ENCODE peak calls at places on chromosomes 13 and 19, in five cellular contexts. H, L, E, S and X are unnamed samples. For H3K27me3, the result is how much of the 10 kb centered on the place peaks cover.

GRCh38 chr19:41192574-41193419 is at the start of gene CYP2S1:
- DNase-seq in H (no peak), L (no peak), E (no peak), S (no peak), X (no peak)

GRCh38 chr13:99268822-99269221 is 10.6 kb upstream of the GPR18 start:
- DNase-seq in H (no peak), L (no peak), E (no peak), S (no peak), X (no peak)

GRCh38 chr19:34353546-34353945 is 11.4 kb upstream of the GPI start:
- DNase-seq in H (no peak), L (no peak), E (no peak), S (no peak), X (no peak)

GRCh38 chr19:3365447-3366103 is 808 bp upstream of the NFIC start:
- DNase-seq in H (no peak), L (no peak), E (peak), S (peak), X (no peak)

GRCh38 chr13:34207872-34208271 is 389.9 kb downstream of the RFC3 start:
- DNase-seq in H (no peak), L (no peak), E (no peak), S (no peak), X (no peak)

GRCh38 chr19:934865-935422 is 9.1 kb downstream of the ARID3A start:
- DNase-seq in H (no peak), L (no peak), E (no peak), S (peak), X (peak)

GRCh38 chr19:14361824-14362223 is 19.4 kb upstream of the ADGRE5 start:
- DNase-seq in H (peak), L (no peak), E (peak), S (no peak), X (no peak)

GRCh38 chr19:42024622-42025111 is 30.6 kb upstream of the ATP1A3 start:
- DNase-seq in H (no peak), L (no peak), E (no peak), S (no peak), X (no peak)

GRCh38 chr19:2625434-2625833 is 77.1 kb downstream of the GNG7 start:
- DNase-seq in H (no peak), L (no peak), E (no peak), S (peak), X (no peak)

GRCh38 chr19:56170261-56170660 is 5.5 kb upstream of the GALP start:
- DNase-seq in H (no peak), L (no peak), E (no peak), S (no peak), X (no peak)

GRCh38 chr19:3443840-3444694 is 36.3 kb downstream of the SMIM24 start:
- DNase-seq in H (no peak), L (no peak), E (no peak), S (no peak), X (peak)

GRCh38 chr19:48190288-48191284 is 20.1 kb downstream of the ZSWIM9 start:
- DNase-seq in H (peak), L (no peak), E (no peak), S (peak), X (peak)

GRCh38 chr19:3171894-3172679 is 6.5 kb upstream of the S1PR4 start:
- DNase-seq in H (no peak), L (no peak), E (no peak), S (peak), X (no peak)

GRCh38 chr19:9456018-9456689 is 20.8 kb upstream of the ZNF266 start:
- DNase-seq in H (no peak), L (no peak), E (no peak), S (no peak), X (no peak)

GRCh38 chr13:110363009-110363408 is 55.9 kb downstream of the COL4A2 start:
- DNase-seq in H (no peak), L (no peak), E (peak), S (peak), X (no peak)

GRCh38 chr19:5397804-5398692 is 57.2 kb upstream of the ZNRF4 start:
- DNase-seq in H (no peak), L (no peak), E (peak), S (no peak), X (peak)

GRCh38 chr19:8141726-8142524 is 7.5 kb downstream of the FBN3 start:
- DNase-seq in H (no peak), L (no peak), E (no peak), S (no peak), X (no peak)

DNA sequence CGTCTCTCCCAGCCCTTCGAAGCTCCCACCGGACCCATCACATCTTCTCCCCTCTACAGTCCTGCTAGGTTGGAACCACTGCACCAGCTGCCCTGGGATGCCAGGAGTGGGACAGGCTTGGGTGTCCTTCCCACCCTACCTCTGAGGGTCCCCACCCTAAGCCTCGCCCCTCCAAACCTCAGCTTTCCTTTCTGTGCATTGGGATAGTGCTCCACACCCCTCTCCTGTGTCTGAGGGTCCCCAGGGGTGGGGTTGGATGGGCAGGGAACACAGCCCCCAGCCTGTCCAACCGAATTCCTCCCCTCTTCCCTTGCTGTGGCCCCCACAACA is 1.9 kb upstream of the BCL3 start:
- DNase-seq in H (no peak), L (no peak), E (no peak), S (no peak), X (no peak)
- H3K4me3 ChIP-seq in H (no peak), L (peak), E (no peak), S (no peak), X (no peak)

GRCh38 chr13:112053167-112053743 is 13.7 kb upstream of the SOX1 start:
- DNase-seq in H (no peak), L (no peak), E (no peak), S (no peak), X (no peak)
- H3K27me3 ChIP-seq in H (under half), L (under half), E (half or more), S (half or more), X (under half)

GRCh38 chr13:77729502-77730221 is 32.2 kb downstream of the SLAIN1 start:
- DNase-seq in H (no peak), L (no peak), E (peak), S (no peak), X (no peak)

GRCh38 chr13:77724092-77724491 is 26.6 kb downstream of the SLAIN1 start:
- DNase-seq in H (peak), L (no peak), E (no peak), S (no peak), X (no peak)

GRCh38 chr13:77733674-77734073 is 36.2 kb downstream of the SLAIN1 start:
- DNase-seq in H (no peak), L (no peak), E (peak), S (no peak), X (no peak)

GRCh38 chr13:77732287-77732686 is 34.8 kb downstream of the SLAIN1 start:
- DNase-seq in H (no peak), L (no peak), E (no peak), S (no peak), X (no peak)

DNA sequence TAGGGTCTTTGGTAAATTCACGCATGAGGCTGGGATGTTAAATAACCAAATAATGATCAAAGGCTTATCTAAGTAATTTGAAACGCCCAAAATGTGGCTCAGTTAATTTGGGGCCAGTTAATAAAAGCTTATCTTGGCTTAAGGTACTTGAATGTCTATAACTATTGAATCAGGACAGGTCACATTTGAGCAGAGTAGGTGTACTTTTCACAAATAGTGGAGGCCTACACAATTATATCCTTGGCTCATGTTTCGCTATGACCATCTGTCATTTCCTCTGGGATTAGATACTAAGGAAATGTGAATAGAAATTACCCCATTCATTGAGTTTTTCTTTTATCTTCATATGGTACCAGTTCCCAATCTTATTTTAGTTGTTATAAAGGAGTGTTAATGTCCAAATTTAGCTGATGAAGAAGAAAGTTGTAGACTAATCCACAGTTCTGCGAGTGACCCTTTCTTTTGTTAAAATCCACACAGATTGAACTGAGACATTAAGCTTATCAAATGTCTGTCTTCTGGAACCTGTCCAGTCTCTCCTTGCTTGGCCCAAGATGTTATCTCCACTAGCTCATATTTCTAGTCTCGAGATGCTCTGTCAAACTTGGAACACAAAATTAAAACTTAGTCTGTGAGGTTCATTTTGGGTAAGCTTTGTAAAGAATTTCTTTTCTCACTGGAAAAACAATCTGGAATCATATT is 30.9 kb downstream of the SLAIN1 start:
- DNase-seq in H (no peak), L (no peak), E (no peak), S (no peak), X (no peak)
- H3K27ac ChIP-seq in H (no peak), L (no peak), E (peak), S (no peak), X (peak)

GRCh38 chr13:64925727-64926126 is 2304.4 kb downstream of the PCDH9 start:
- DNase-seq in H (no peak), L (no peak), E (no peak), S (no peak), X (no peak)

GRCh38 chr13:64928704-64929499 is 2301.2 kb downstream of the PCDH9 start:
- DNase-seq in H (no peak), L (no peak), E (no peak), S (no peak), X (no peak)

GRCh38 chr13:64930636-64931035 is 2299.5 kb downstream of the PCDH9 start:
- DNase-seq in H (no peak), L (no peak), E (no peak), S (no peak), X (no peak)

GRCh38 chr13:64924401-64924800 is 2305.7 kb downstream of the PCDH9 start:
- DNase-seq in H (no peak), L (no peak), E (no peak), S (no peak), X (no peak)

GRCh38 chr13:64925284-64925683 is 2304.9 kb downstream of the PCDH9 start:
- DNase-seq in H (no peak), L (no peak), E (no peak), S (no peak), X (no peak)
- H3K4me3 ChIP-seq in H (no peak), L (no peak), E (no peak), S (no peak), X (no peak)

GRCh38 chr13:113423225-113424170 is 29.8 kb downstream of the ADPRHL1 start:
- DNase-seq in H (no peak), L (no peak), E (no peak), S (no peak), X (no peak)
- H3K27me3 ChIP-seq in H (under half), L (under half), E (under half), S (under half), X (under half)

DNA sequence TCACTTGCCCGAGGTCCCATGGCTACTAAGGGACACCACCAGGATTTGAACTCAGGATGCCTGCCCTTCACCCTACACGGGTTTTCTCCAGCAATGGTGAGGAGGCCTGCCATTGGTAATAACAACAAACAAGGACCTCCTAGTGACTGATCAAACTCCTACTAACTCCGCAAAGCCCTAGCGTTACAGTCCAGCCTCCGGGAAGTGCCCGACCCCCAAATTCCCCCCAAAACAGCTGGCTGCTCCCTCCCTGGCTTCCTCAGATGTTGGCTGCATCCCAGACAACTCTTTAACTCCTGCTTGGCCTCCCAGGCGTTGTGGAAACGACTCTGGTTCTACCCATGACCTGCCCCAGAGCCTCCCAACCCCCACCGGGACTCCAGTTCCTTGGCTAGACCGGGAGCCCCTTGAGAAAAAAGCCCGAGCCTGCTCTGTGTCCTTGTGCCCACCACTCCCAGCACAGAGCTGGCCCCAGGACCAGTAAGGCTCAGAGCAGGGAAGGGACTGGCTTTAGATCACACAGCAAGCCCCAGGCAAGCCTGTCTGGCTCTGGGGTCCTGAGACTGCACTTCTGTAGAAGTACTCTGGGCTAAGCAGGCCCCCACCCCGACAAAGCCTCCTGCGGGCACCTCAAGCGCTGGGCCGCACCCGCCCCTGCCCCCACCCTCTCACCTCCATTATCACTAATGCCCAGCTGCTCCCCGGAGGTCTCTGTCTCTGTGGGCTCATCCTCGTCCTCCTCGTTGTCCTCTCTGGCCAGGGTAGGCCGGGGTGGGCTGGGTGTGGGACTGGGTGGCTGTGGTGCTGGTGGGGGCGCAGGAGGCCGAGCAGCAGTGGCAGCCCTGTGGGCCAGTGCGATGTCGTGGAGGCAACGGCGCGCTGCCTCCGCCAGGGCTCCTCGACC is 4.7 kb downstream of the AKT1S1 start:
- DNase-seq in H (no peak), L (no peak), E (no peak), S (no peak), X (no peak)
- H3K27ac ChIP-seq in H (no peak), L (no peak), E (no peak), S (no peak), X (no peak)

GRCh38 chr13:68666774-68667397 is 1436.8 kb upstream of the PCDH9 start:
- DNase-seq in H (no peak), L (no peak), E (no peak), S (no peak), X (no peak)

DNA sequence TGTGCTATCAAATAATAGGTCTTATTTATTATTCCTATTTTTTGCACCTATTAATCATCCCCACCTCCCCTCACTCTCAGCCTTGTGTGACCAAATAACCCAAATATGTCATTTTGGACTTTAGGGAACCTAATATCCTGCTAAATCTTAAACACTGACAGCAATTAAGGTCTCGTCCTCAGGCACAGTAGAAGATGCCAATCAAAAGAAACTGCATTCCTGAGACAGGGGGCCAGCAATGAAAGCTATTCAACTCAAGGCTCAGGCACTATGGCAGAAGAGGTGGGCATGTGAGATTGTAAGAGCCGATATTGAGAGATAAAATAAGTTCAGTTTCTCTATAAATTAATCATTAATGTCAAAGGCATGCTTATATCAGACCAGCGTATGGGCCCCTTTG is 1437.7 kb upstream of the PCDH9 start:
- DNase-seq in H (no peak), L (no peak), E (no peak), S (no peak), X (no peak)
- H3K4me3 ChIP-seq in H (no peak), L (no peak), E (no peak), S (no peak), X (no peak)